ENCODE peak calls at places on chromosome 4, in eight cellular contexts. R, V, M, E, W, G, O and Q are unnamed samples.

GRCh38 chr4:98662619-98663225 is 4.3 kb upstream of the TSPAN5 start:
- DNase-seq in R (no peak), V (no peak), M (no peak), E (peak), W (no peak), G (peak), O (no peak), Q (no peak)

GRCh38 chr4:175998782-175999181 is 66.9 kb upstream of the WDR17 start:
- DNase-seq in R (no peak), V (peak), M (no peak), E (peak), W (no peak), G (no peak), O (no peak), Q (no peak)

GRCh38 chr4:23788460-23788859 is 101.4 kb downstream of the PPARGC1A start:
- DNase-seq in R (no peak), V (no peak), M (no peak), E (no peak), W (no peak), G (no peak), O (peak), Q (no peak)

GRCh38 chr4:113758361-113758760 is 3.2 kb downstream of the CAMK2D start:
- DNase-seq in R (no peak), V (no peak), M (no peak), E (no peak), W (no peak), G (no peak), O (no peak), Q (no peak)

GRCh38 chr4:78774395-78774794 is 1.8 kb upstream of the BMP2K start:
- DNase-seq in R (no peak), V (no peak), M (no peak), E (no peak), W (no peak), G (no peak), O (no peak), Q (no peak)

GRCh38 chr4:75561789-75562188 is 5.9 kb downstream of the ODAPH start:
- DNase-seq in R (no peak), V (no peak), M (no peak), E (peak), W (no peak), G (no peak), O (no peak), Q (no peak)

GRCh38 chr4:113760852-113761681 is 471 bp downstream of the CAMK2D start:
- DNase-seq in R (peak), V (no peak), M (peak), E (peak), W (peak), G (peak), O (peak), Q (peak)

GRCh38 chr4:47000406-47000805 is 7.0 kb upstream of the GABRA4 start:
- DNase-seq in R (no peak), V (no peak), M (no peak), E (no peak), W (no peak), G (no peak), O (no peak), Q (no peak)

GRCh38 chr4:57462843-57463242 is 352.7 kb upstream of the IGFBP7 start:
- DNase-seq in R (no peak), V (no peak), M (no peak), E (no peak), W (no peak), G (no peak), O (no peak), Q (no peak)

GRCh38 chr4:98482847-98483806 is 175.3 kb downstream of the TSPAN5 start:
- DNase-seq in R (peak), V (peak), M (no peak), E (no peak), W (no peak), G (no peak), O (no peak), Q (no peak)

GRCh38 chr4:2578106-2578505 is 41.7 kb downstream of the FAM193A start:
- DNase-seq in R (no peak), V (no peak), M (no peak), E (no peak), W (no peak), G (no peak), O (no peak), Q (no peak)

GRCh38 chr4:149706942-149707341 is 108.7 kb downstream of the IQCM start:
- DNase-seq in R (no peak), V (no peak), M (no peak), E (no peak), W (no peak), G (no peak), O (no peak), Q (no peak)

GRCh38 chr4:40699648-40700047 is 50.1 kb upstream of the NSUN7 start:
- DNase-seq in R (no peak), V (no peak), M (no peak), E (no peak), W (no peak), G (no peak), O (no peak), Q (no peak)

GRCh38 chr4:180060159-180060889 is 2182.9 kb upstream of the TENM3 start:
- DNase-seq in R (no peak), V (no peak), M (peak), E (peak), W (no peak), G (no peak), O (no peak), Q (no peak)

GRCh38 chr4:155906554-155907247 is 3.2 kb downstream of the TDO2 start:
- DNase-seq in R (no peak), V (no peak), M (no peak), E (no peak), W (no peak), G (no peak), O (no peak), Q (no peak)

GRCh38 chr4:5707366-5708133 is 809 bp downstream of the EVC2 start:
- DNase-seq in R (no peak), V (no peak), M (no peak), E (no peak), W (no peak), G (no peak), O (no peak), Q (no peak)

GRCh38 chr4:154622598-154622997 is 10.1 kb upstream of the FGG start:
- DNase-seq in R (no peak), V (peak), M (peak), E (peak), W (no peak), G (no peak), O (no peak), Q (no peak)

GRCh38 chr4:41853973-41854372 is 81.3 kb upstream of the TMEM33 start:
- DNase-seq in R (no peak), V (no peak), M (no peak), E (peak), W (no peak), G (no peak), O (no peak), Q (no peak)

GRCh38 chr4:122614621-122615020 is 6.2 kb downstream of the IL21 start:
- DNase-seq in R (no peak), V (no peak), M (no peak), E (no peak), W (no peak), G (no peak), O (no peak), Q (no peak)

GRCh38 chr4:182697094-182697493 is 220.1 kb downstream of the DCTD start:
- DNase-seq in R (no peak), V (no peak), M (no peak), E (no peak), W (no peak), G (no peak), O (no peak), Q (no peak)

GRCh38 chr4:187380181-187380581 is 615.4 kb upstream of the ZFP42 start:
- DNase-seq in R (no peak), V (peak), M (no peak), E (peak), W (no peak), G (no peak), O (no peak), Q (no peak)

GRCh38 chr4:7526929-7527535 is 92.3 kb upstream of the PSAPL1 start:
- DNase-seq in R (no peak), V (no peak), M (no peak), E (no peak), W (no peak), G (no peak), O (no peak), Q (no peak)

GRCh38 chr4:7698586-7698985 is 241.1 kb downstream of the AFAP1 start:
- DNase-seq in R (no peak), V (no peak), M (peak), E (peak), W (no peak), G (no peak), O (no peak), Q (no peak)

GRCh38 chr4:91914176-91914804 is 389.5 kb upstream of the GRID2 start:
- DNase-seq in R (no peak), V (no peak), M (no peak), E (no peak), W (no peak), G (no peak), O (no peak), Q (no peak)

GRCh38 chr4:134045411-134045810 is 156.2 kb downstream of the PABPC4L start:
- DNase-seq in R (no peak), V (no peak), M (no peak), E (no peak), W (no peak), G (no peak), O (no peak), Q (no peak)

GRCh38 chr4:165364452-165365080 is 14.2 kb upstream of the CPE start:
- DNase-seq in R (no peak), V (no peak), M (no peak), E (no peak), W (no peak), G (no peak), O (no peak), Q (no peak)

GRCh38 chr4:24880171-24880570 is 32.7 kb downstream of the CCDC149 start:
- DNase-seq in R (no peak), V (no peak), M (no peak), E (no peak), W (no peak), G (no peak), O (no peak), Q (no peak)

GRCh38 chr4:8472689-8473197 is 32.2 kb downstream of the TRMT44 start:
- DNase-seq in R (no peak), V (no peak), M (no peak), E (no peak), W (no peak), G (no peak), O (no peak), Q (peak)

GRCh38 chr4:147335183-147335582 is 145.7 kb upstream of the EDNRA start:
- DNase-seq in R (no peak), V (no peak), M (no peak), E (no peak), W (no peak), G (no peak), O (no peak), Q (no peak)

GRCh38 chr4:147334478-147334877 is 146.4 kb upstream of the EDNRA start:
- DNase-seq in R (no peak), V (no peak), M (no peak), E (no peak), W (no peak), G (no peak), O (no peak), Q (no peak)

GRCh38 chr4:147339116-147339515 is 141.8 kb upstream of the EDNRA start:
- DNase-seq in R (no peak), V (no peak), M (no peak), E (no peak), W (no peak), G (no peak), O (no peak), Q (no peak)

GRCh38 chr4:147340111-147340510 is 140.8 kb upstream of the EDNRA start:
- DNase-seq in R (no peak), V (peak), M (no peak), E (no peak), W (no peak), G (no peak), O (no peak), Q (no peak)

DNA sequence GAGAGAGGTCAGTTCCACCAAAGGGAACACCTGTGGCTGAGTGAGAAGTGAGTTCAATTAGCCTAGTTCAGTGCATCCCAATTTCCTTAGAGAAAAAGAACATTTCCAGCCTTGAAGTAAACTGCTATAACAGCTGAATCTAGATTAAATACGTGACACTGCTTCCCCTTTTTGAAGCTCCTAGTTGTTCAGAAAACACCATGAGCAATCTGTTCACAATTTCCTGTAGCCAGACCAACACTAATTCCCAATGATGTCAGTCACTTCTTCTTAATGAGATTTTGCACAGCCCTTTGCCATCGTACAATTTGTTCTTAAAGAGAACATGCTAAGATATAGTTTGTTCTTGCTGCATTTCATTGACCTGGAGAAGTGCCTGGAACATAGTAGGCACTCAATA is 144.6 kb upstream of the EDNRA start:
- DNase-seq in R (no peak), V (no peak), M (no peak), E (no peak), W (no peak), G (no peak), O (no peak), Q (no peak)
- TF ChIP-seq POLR2AphosphoS5 in R (no peak), V (no peak), M (no peak), E (no peak), W (no peak), G (no peak), O (no peak), Q (no peak)

GRCh38 chr4:80990851-80991250 is 39.7 kb upstream of the BMP3 start:
- DNase-seq in R (no peak), V (no peak), M (no peak), E (peak), W (no peak), G (no peak), O (no peak), Q (no peak)

GRCh38 chr4:80986021-80986420 is 44.5 kb upstream of the BMP3 start:
- DNase-seq in R (no peak), V (no peak), M (no peak), E (no peak), W (no peak), G (no peak), O (no peak), Q (no peak)

DNA sequence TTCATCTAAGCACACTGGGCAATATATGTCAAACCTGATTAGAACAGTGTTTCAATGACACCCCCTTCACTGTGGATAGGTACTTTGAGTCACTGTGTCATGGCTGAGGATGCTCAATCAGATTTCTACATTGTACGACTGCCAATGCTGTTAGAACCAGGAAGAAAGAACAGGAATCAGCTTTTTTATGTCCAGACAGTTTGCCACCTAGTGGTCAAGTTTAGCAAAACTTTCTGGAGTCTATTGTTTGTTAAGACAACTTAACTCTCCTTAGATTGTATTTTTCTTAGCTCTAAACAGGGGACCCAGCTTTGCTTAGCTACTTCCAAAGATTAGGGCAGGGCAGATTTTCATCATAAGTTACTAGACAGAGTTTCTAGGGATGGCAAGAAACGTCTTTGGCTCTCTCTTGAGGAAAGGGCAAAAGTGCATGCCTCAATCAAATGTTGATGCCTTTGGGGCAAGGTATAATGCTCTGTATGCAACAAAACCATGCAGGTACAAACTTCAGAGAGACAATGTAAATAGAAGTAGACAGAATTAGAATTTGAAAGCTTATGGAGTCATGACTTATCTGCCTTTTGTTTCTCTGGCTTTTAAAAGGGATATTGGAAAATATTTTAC is 40.5 kb upstream of the BMP3 start:
- DNase-seq in R (no peak), V (peak), M (peak), E (peak), W (no peak), G (no peak), O (no peak), Q (no peak)
- TF ChIP-seq POLR2AphosphoS5 in R (no peak), V (no peak), M (no peak), E (no peak), W (no peak), G (no peak), O (no peak), Q (no peak)

DNA sequence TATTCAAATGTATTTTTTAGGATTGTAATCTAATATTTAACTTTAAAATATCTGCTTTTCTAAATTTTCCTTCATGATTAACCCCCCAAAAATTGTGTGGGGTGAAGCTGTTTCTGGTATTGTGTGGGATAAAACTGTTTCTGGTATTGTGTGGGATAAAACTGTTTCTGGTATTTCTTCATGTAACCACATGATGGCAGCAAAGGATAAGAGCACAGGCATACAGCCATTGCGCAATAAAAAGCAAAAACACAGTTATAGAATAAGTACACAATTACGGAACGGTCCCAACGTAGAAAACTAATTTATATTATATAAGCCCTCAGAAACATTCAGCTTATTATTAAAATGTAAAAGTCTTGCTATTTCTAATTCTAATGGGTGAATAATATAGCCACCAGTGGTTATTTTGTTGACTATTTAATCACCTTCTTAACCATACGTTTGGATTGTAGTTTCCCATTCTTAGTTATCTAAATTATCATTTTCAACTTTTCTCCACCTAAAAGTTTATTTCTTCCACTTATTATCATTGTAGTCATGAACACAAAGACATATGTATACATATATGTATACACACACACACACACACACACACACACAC is 333.9 kb upstream of the FSTL5 start:
- DNase-seq in R (no peak), V (peak), M (peak), E (peak), W (no peak), G (no peak), O (no peak), Q (no peak)
- TF ChIP-seq POLR2AphosphoS5 in R (no peak), V (no peak), M (no peak), E (no peak), W (no peak), G (no peak), O (no peak), Q (no peak)

DNA sequence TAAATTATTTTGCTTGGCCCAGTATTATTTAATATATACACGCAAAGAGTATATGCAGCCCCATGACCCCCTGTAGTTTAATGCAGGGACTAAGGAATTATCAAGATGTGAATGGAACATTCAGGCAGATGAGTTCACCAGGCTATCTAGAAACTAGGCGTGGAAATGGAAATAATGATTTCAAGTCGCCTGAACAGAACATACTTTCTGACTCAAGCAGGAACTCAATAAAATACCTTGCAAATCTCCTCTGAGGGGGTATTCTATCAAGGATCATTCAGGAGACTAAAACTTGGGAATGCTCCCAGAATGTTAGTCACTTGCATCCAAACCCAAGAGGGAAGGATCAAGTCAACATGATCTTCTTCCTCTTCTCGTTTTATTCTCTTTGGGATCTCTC is 59.6 kb upstream of the RASSF6 start:
- DNase-seq in R (no peak), V (no peak), M (no peak), E (no peak), W (no peak), G (no peak), O (no peak), Q (no peak)
- TF ChIP-seq POLR2AphosphoS5 in R (no peak), V (no peak), M (no peak), E (no peak), W (no peak), G (no peak), O (no peak), Q (no peak)

GRCh38 chr4:89767924-89768323 is 69.0 kb downstream of the SNCA start:
- DNase-seq in R (no peak), V (no peak), M (no peak), E (no peak), W (no peak), G (no peak), O (no peak), Q (no peak)

GRCh38 chr4:89769856-89770255 is 67.1 kb downstream of the SNCA start:
- DNase-seq in R (no peak), V (no peak), M (no peak), E (no peak), W (no peak), G (no peak), O (no peak), Q (no peak)

GRCh38 chr4:89762311-89762710 is 74.7 kb downstream of the SNCA start:
- DNase-seq in R (no peak), V (no peak), M (no peak), E (no peak), W (no peak), G (no peak), O (no peak), Q (no peak)

DNA sequence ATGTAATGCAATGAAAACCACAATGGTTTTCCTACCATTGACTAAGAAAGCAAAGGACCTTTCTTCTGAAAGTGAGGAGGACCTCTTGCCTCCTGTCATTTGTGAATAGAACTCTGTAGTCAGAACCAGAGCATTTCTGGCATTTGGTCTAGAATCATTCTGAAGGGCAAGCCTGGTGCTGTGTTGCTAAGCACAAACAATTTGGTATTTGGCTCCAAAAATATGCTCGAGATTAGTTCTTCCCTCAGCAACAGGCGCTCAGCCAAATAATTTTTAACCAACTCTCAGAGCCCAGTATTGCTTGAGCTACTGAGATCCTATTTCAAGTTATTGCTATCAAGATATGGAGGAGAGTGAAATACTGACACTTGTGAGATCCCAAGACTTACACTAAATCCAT is 71.0 kb downstream of the SNCA start:
- DNase-seq in R (no peak), V (no peak), M (no peak), E (no peak), W (no peak), G (no peak), O (no peak), Q (no peak)
- TF ChIP-seq POLR2AphosphoS5 in R (no peak), V (no peak), M (no peak), E (no peak), W (no peak), G (no peak), O (no peak), Q (no peak)

GRCh38 chr4:25881187-25881586 is 18.4 kb upstream of the SEL1L3 start:
- DNase-seq in R (no peak), V (no peak), M (no peak), E (no peak), W (no peak), G (no peak), O (no peak), Q (no peak)
- TF ChIP-seq POLR2AphosphoS5 in R (no peak), V (no peak), M (no peak), E (no peak), W (no peak), G (no peak), O (no peak), Q (no peak)

DNA sequence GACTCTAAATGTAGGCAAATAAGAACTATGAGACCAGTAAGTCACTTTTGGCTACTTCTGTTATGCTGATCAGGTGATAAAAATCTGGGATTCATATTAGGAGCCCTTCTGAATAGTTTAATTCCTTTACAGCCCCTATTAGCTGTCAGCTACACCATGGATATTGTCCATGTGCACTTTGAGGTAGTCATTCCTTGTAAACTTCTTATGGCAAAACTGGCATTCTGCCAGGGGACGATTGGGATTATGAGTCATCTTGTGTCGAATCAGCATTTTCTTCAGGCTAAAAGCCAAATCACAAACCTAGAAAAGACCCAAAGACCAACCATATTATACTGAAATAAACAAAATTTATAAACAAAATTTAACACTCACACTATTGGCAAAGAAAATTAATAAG is 227.6 kb downstream of the PRDM5 start:
- DNase-seq in R (no peak), V (peak), M (peak), E (no peak), W (no peak), G (no peak), O (no peak), Q (no peak)
- TF ChIP-seq POLR2AphosphoS5 in R (no peak), V (peak), M (peak), E (no peak), W (no peak), G (no peak), O (no peak), Q (no peak)